ENCODE peak calls at places on chromosome 19, in four cellular contexts. V is mesendoderm, M is IMR-90, A is H1. Q is an unnamed sample.
A peak's percentile ranks its signal among the peaks of the same experiment; 100 is the strongest.

GRCh38 chr19:33348301-33349010 is 25.1 kb upstream of the CEBPG start:
- DNase-seq in V (no peak), M (no peak), A (no peak), Q (no peak)

GRCh38 chr19:47176627-47177090 is 46.0 kb downstream of the SAE1 start:
- DNase-seq in V (no peak), M (peak; percentile 98), A (no peak), Q (no peak)

GRCh38 chr19:19997656-19998268 is 41.5 kb downstream of the ZNF682 start:
- DNase-seq in V (peak; percentile 62), M (no peak), A (peak; percentile 90), Q (peak; percentile 74)

GRCh38 chr19:49433240-49433901 is 8.0 kb downstream of the SLC17A7 start:
- DNase-seq in V (no peak), M (no peak), A (no peak), Q (no peak)

GRCh38 chr19:12922959-12923358 is 3.9 kb upstream of the SYCE2 start:
- DNase-seq in V (no peak), M (no peak), A (no peak), Q (no peak)

GRCh38 chr19:34259367-34259865 is 5.1 kb downstream of the GARRE1 start:
- DNase-seq in V (no peak), M (peak; percentile 45), A (no peak), Q (no peak)

GRCh38 chr19:3275068-3275582 is 50.7 kb downstream of the CELF5 start:
- DNase-seq in V (peak; percentile 85), M (no peak), A (no peak), Q (peak; percentile 88)

GRCh38 chr19:22446605-22447004 is 24.5 kb upstream of the ZNF98 start:
- DNase-seq in V (no peak), M (no peak), A (no peak), Q (no peak)

GRCh38 chr19:58538257-58539168 is 5.4 kb upstream of the TRIM28 start:
- DNase-seq in V (peak; percentile 94), M (no peak), A (peak; percentile 88), Q (peak; percentile 94)

GRCh38 chr19:11233073-11233472 is 6.3 kb upstream of the ANGPTL8 start:
- DNase-seq in V (no peak), M (no peak), A (no peak), Q (no peak)

GRCh38 chr19:39845621-39846175 is 481 bp downstream of the FBL start:
- DNase-seq in V (peak; percentile 60), M (no peak), A (no peak), Q (no peak)

GRCh38 chr19:49362048-49362925 is at the start of gene TEAD2:
- DNase-seq in V (peak; percentile 82), M (peak; percentile 47), A (peak; percentile 79), Q (peak; percentile 81)

GRCh38 chr19:42287017-42287825 is 14.7 kb upstream of the PRR19 start:
- DNase-seq in V (no peak), M (no peak), A (no peak), Q (peak; percentile 33)

GRCh38 chr19:18253130-18253529 is 21.1 kb downstream of the IQCN start:
- DNase-seq in V (no peak), M (no peak), A (no peak), Q (no peak)

GRCh38 chr19:55096061-55096701 is 20.5 kb downstream of the EPS8L1 start:
- DNase-seq in V (peak; percentile 59), M (no peak), A (peak; percentile 65), Q (peak; percentile 57)

GRCh38 chr19:55097864-55098715 is 19.3 kb downstream of the PPP1R12C start:
- DNase-seq in V (no peak), M (no peak), A (no peak), Q (no peak)

GRCh38 chr19:55101261-55101660 is 16.2 kb downstream of the PPP1R12C start:
- DNase-seq in V (no peak), M (no peak), A (no peak), Q (no peak)

GRCh38 chr19:55099557-55100506 is 17.6 kb downstream of the PPP1R12C start:
- DNase-seq in V (peak; percentile 66), M (no peak), A (peak; percentile 67), Q (peak; percentile 67)

DNA sequence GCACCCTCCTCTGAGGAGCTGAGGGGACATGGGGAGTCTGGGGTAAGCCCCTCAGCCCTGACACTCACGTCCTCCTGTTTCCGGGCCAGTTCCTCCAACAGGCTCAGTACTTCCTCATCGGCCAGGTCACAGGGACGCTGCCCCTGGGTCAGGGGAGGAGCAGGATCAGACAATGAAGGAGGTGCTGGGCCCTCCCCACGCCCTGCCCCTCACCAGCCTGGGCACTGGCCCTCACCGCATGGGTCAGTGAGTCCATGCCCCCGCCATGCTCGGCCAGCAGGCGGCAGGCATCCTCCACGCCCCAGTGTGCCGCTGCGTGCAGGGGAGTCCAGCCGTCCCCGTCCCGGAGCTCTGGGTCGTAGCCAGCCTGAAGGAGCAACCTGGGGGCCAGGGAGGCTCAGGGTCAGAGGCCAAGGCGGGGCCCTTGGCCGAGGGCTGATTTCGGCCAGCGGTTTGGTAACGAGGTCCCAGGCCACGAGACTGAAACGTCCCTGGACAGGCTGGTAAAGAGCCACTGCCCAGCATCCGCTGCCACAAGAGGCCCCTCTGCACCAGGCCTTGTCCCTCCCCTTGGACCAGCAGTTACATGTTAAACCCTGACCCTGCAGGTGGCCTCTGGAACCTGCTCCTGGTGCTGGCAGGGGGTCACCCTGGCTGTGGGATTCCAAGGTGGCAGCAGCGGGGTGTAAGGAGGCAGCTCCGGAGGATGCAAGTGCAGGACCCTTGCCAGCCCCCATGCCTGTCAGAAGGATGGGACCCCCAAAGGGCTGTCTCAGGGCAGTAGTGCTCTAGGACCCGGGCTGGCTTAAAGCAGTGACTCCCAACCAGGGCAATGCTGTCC is 18.5 kb downstream of the PPP1R12C start:
- DNase-seq in V (no peak), M (no peak), A (no peak), Q (no peak)
- H3K18ac ChIP-seq in V (no peak overlapping the region), M (no peak overlapping the region), A (no peak overlapping the region), Q (no peak overlapping the region)

DNA sequence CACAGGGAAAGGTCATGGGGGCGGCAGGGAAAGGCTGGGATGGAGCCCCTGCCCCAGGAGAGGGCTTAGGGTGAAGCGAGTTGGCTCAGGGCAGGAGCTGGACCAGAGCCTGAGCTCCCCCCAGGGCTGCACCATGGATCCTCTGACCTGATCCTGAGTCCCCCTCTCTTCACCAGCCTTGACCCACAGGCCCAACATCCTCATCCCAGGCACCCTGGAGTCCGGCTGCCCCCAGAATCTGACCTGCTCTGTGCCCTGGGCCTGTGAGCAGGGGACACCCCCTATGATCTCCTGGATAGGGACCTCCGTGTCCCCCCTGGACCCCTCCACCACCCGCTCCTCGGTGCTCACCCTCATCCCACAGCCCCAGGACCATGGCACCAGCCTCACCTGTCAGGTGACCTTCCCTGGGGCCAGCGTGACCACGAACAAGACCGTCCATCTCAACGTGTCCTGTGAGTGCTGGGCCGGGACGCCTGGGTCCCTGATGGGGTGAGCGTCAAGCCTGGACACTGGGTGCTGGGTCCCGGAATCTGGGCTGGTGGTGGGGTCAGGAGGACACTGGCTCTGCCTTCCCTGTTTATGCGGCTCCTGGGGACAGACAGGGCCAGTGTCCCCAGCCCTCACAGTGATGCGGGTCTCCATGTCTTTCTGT is 842 bp downstream of the SIGLEC9 start:
- DNase-seq in V (no peak), M (no peak), A (no peak), Q (no peak)
- H3K4me1 ChIP-seq in V (no peaks in the 10 kb centered on the region), M (peaks cover 2% of the 10 kb centered on the region), A (peaks cover 2% of the 10 kb centered on the region), Q (no peaks in the 10 kb centered on the region)

GRCh38 chr19:4699826-4700572 is 23.6 kb downstream of the DPP9 start:
- DNase-seq in V (no peak), M (no peak), A (no peak), Q (no peak)
- H3K56ac ChIP-seq in V (no peak overlapping the region), M (no peak overlapping the region), A (no peak overlapping the region), Q (no peak overlapping the region)

GRCh38 chr19:55383279-55383788 is 758 bp downstream of the TMEM238 start:
- DNase-seq in V (no peak), M (no peak), A (no peak), Q (no peak)
- H3K18ac ChIP-seq in V (peak overlapping the region; percentile 75), M (peak overlapping the region; percentile 54), A (peak overlapping the region; percentile 78), Q (peak overlapping the region; percentile 23)

DNA sequence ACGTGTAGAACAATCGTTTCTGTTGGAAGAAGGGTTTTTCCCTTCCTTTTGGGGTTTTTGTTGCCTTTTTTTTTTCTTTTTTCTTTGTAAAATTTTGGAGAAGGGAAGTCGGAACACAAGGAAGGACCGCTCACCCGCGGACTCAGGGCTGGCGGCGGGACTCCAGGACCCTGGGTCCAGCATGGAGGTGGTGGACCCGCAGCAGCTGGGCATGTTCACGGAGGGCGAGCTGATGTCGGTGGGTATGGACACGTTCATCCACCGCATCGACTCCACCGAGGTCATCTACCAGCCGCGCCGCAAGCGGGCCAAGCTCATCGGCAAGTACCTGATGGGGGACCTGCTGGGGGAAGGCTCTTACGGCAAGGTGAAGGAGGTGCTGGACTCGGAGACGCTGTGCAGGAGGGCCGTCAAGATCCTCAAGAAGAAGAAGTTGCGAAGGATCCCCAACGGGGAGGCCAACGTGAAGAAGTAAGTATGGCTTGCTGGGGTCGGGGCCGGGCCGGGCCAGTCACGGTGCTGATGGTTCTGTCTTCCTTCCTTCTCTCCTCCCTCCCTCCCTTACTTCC is 1.2 kb downstream of the STK11 start:
- DNase-seq in V (no peak), M (no peak), A (no peak), Q (peak; percentile 27)
- H3K4me1 ChIP-seq in V (no peaks in the 10 kb centered on the region), M (peaks cover 18% of the 10 kb centered on the region), A (peaks cover 17% of the 10 kb centered on the region), Q (no peaks in the 10 kb centered on the region)

DNA sequence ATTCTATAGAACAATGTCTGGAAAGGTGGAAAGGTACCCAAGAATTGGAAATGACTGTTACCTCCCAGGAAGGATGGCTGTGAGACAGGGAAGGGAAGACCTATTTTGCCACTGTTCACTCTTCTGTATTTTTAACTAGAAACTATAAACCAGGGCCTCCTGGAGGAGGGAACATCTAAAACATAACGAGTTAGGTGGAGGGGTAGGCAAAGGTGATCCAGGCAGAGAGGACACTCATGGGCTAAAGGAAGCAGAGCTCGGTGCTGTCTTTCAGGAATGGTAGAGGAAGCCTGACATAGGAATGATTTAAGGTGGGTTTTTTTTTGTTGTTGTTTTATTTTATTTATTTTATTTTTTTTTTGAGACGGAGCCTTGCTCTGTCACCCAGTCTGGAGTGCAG is 5.8 kb downstream of the EIF3K start:
- DNase-seq in V (no peak), M (no peak), A (no peak), Q (no peak)
- H3K56ac ChIP-seq in V (no peak overlapping the region), M (no peak overlapping the region), A (no peak overlapping the region), Q (no peak overlapping the region)

GRCh38 chr19:51368366-51369282 is at the start of gene CLDND2:
- DNase-seq in V (peak; percentile 36), M (no peak), A (peak; percentile 48), Q (no peak)
- H3K18ac ChIP-seq in V (peak within 1 kb of the TSS; percentile 15), M (peak within 1 kb of the TSS; percentile 81), A (peak within 1 kb of the TSS; percentile 98), Q (peak within 1 kb of the TSS; percentile 97)

GRCh38 chr19:4700573-4700970 is 23.1 kb downstream of the DPP9 start:
- DNase-seq in V (peak; percentile 10), M (no peak), A (peak; percentile 49), Q (no peak)
- H3K4me1 ChIP-seq in V (no peaks in the 10 kb centered on the region), M (peaks cover 9% of the 10 kb centered on the region), A (no peaks in the 10 kb centered on the region), Q (no peaks in the 10 kb centered on the region)

Q was measured in H9.